ENCODE peak calls at places on chromosome 22, in ten cellular contexts. B is SHP77, A is NCI-H774, J is HEK293T, E is upper lobe of right lung, Q is left cardiac atrium, V is non-pigmented ciliary epithelial cell, H is neuronal stem cell, U is ELF-1, Y is T-helper 1 cell. R is an unnamed sample.
A peak's percentile ranks its signal among the peaks of the same experiment; 100 is the strongest.

GRCh38 chr22:43884600-43885318 is 7.1 kb downstream of the PNPLA5 start:
- DNase-seq in B (peak; percentile 65), H (peak; percentile 54), Y (no peak), E (peak; percentile 82), J (peak; percentile 83), A (peak; percentile 12), U (peak; percentile 68), Q (peak; percentile 71), V (no peak), R (peak; percentile 22)

GRCh38 chr22:41290262-41291221 is 4.6 kb upstream of the RANGAP1 start:
- DNase-seq in J (no peak), U (peak; percentile 82), Y (no peak), A (no peak), E (no peak), V (peak; percentile 61), Q (no peak), B (no peak), H (peak; percentile 40), R (no peak)

GRCh38 chr22:29739346-29739875 is 19.6 kb downstream of the CABP7 start:
- DNase-seq in V (no peak), Y (no peak), Q (no peak), H (no peak), U (no peak), A (no peak), J (no peak), E (no peak), B (no peak), R (no peak)

GRCh38 chr22:41589260-41589600 is 410 bp downstream of the PMM1 start:
- DNase-seq in A (no peak), E (no peak), Y (no peak), B (no peak), H (peak; percentile 14), Q (peak; percentile 40), U (peak; percentile 60), V (no peak), J (no peak), R (no peak)

GRCh38 chr22:31046591-31047226 is 34.4 kb upstream of the SMTN start:
- DNase-seq in E (peak; percentile 65), H (no peak), U (peak; percentile 36), A (no peak), V (no peak), J (no peak), Y (no peak), Q (peak; percentile 76), B (peak; percentile 56), R (peak; percentile 1)

GRCh38 chr22:49724030-49724892 is 103.4 kb downstream of the BRD1 start:
- DNase-seq in B (peak; percentile 75), A (no peak), Q (no peak), Y (no peak), U (peak; percentile 53), E (peak; percentile 65), V (no peak), H (no peak), J (no peak), R (peak; percentile 14)

GRCh38 chr22:28976588-28976987 is 85.0 kb downstream of the C22orf31 start:
- DNase-seq in Q (no peak), H (no peak), A (no peak), Y (no peak), J (no peak), B (no peak), V (no peak), U (no peak), E (no peak), R (no peak)

GRCh38 chr22:25702046-25702445 is 39.9 kb upstream of the MYO18B start:
- DNase-seq in A (no peak), H (no peak), V (no peak), Y (no peak), Q (no peak), B (peak; percentile 3), J (no peak), E (no peak), U (no peak), R (peak; percentile 6)

GRCh38 chr22:32044913-32045312 is 1.9 kb downstream of the SLC5A1 start:
- DNase-seq in J (no peak), B (no peak), H (no peak), Y (no peak), U (no peak), Q (no peak), E (no peak), V (no peak), A (peak; percentile 47), R (peak; percentile 75)

GRCh38 chr22:20585640-20586402 is 78.4 kb downstream of the MED15 start:
- DNase-seq in B (no peak), J (no peak), E (no peak), U (no peak), A (no peak), Y (no peak), H (no peak), Q (peak; percentile 15), V (no peak), R (no peak)

GRCh38 chr22:25120093-25120561 is 79.5 kb upstream of the CRYBB3 start:
- DNase-seq in E (peak; percentile 67), Q (no peak), U (peak; percentile 39), Y (no peak), V (no peak), A (no peak), B (peak; percentile 65), H (peak; percentile 35), J (no peak), R (no peak)